ENCODE peak calls at places on chromosomes 4 and X, in five cellular contexts. One of them, this sample, is unnamed.

GRCh38 chr4:41963105-41963504 is 18.5 kb upstream of the DCAF4L1 start:
- DNase-seq in RPMI8226: peak
- DNase-seq in EL: peak
- DNase-seq in iPS-NIHi11: no peak
- DNase-seq in NCI-H2081: no peak
- DNase-seq in this sample: no peak

GRCh38 chrX:57177070-57177469 is 39.9 kb upstream of the SPIN2A start:
- DNase-seq in RPMI8226: no peak
- DNase-seq in EL: no peak
- DNase-seq in NCI-H2081: no peak
- DNase-seq in iPS-NIHi11: peak
- DNase-seq in this sample: no peak

GRCh38 chrX:107025538-107025937 is 25.5 kb upstream of the MORC4 start:
- DNase-seq in iPS-NIHi11: peak
- DNase-seq in EL: peak
- DNase-seq in RPMI8226: peak
- DNase-seq in NCI-H2081: peak
- DNase-seq in this sample: peak

GRCh38 chrX:7927259-7928167 is at the start of gene PNPLA4:
- DNase-seq in EL: peak
- DNase-seq in NCI-H2081: peak
- DNase-seq in iPS-NIHi11: peak
- DNase-seq in RPMI8226: peak
- DNase-seq in this sample: peak

GRCh38 chr4:119678761-119679160 is 50.2 kb upstream of the PDE5A start:
- DNase-seq in RPMI8226: peak
- DNase-seq in iPS-NIHi11: no peak
- DNase-seq in NCI-H2081: no peak
- DNase-seq in EL: peak
- DNase-seq in this sample: no peak

GRCh38 chr4:175147233-175147632 is 229.1 kb downstream of the ADAM29 start:
- DNase-seq in RPMI8226: no peak
- DNase-seq in iPS-NIHi11: no peak
- DNase-seq in NCI-H2081: no peak
- DNase-seq in EL: no peak
- DNase-seq in this sample: no peak

GRCh38 chr4:42281324-42282020 is 115.8 kb upstream of the SHISA3 start:
- DNase-seq in NCI-H2081: no peak
- DNase-seq in RPMI8226: no peak
- DNase-seq in EL: no peak
- DNase-seq in iPS-NIHi11: no peak
- DNase-seq in this sample: no peak

GRCh38 chr4:153023692-153024394 is 87.7 kb downstream of the FHDC1 start:
- DNase-seq in RPMI8226: no peak
- DNase-seq in NCI-H2081: no peak
- DNase-seq in iPS-NIHi11: no peak
- DNase-seq in EL: no peak
- DNase-seq in this sample: no peak

GRCh38 chr4:54840992-54841768 is 183.4 kb downstream of the KIT start:
- DNase-seq in NCI-H2081: no peak
- DNase-seq in RPMI8226: no peak
- DNase-seq in EL: peak
- DNase-seq in iPS-NIHi11: no peak
- DNase-seq in this sample: peak

GRCh38 chrX:30906726-30907125 is 17.7 kb upstream of the TAB3 start:
- DNase-seq in EL: peak
- DNase-seq in NCI-H2081: no peak
- DNase-seq in RPMI8226: no peak
- DNase-seq in iPS-NIHi11: no peak
- DNase-seq in this sample: no peak

GRCh38 chrX:70656304-70656703 is 211.7 kb downstream of the DLG3 start:
- DNase-seq in iPS-NIHi11: no peak
- DNase-seq in NCI-H2081: no peak
- DNase-seq in EL: no peak
- DNase-seq in RPMI8226: no peak
- DNase-seq in this sample: no peak

GRCh38 chrX:149259241-149259640 is 245.9 kb downstream of the IDS start:
- DNase-seq in RPMI8226: no peak
- DNase-seq in iPS-NIHi11: no peak
- DNase-seq in NCI-H2081: no peak
- DNase-seq in EL: peak
- DNase-seq in this sample: no peak

GRCh38 chr4:2168469-2169319 is 73.2 kb downstream of the HAUS3 start:
- DNase-seq in RPMI8226: no peak
- DNase-seq in iPS-NIHi11: no peak
- DNase-seq in NCI-H2081: no peak
- DNase-seq in EL: no peak
- DNase-seq in this sample: no peak

GRCh38 chrX:66815227-66815626 is 176.3 kb upstream of the EDA2R start:
- DNase-seq in RPMI8226: no peak
- DNase-seq in EL: no peak
- DNase-seq in NCI-H2081: no peak
- DNase-seq in iPS-NIHi11: no peak
- DNase-seq in this sample: no peak

GRCh38 chr4:65599335-65599734 is 71.0 kb downstream of the EPHA5 start:
- DNase-seq in iPS-NIHi11: no peak
- DNase-seq in NCI-H2081: no peak
- DNase-seq in RPMI8226: no peak
- DNase-seq in EL: peak
- DNase-seq in this sample: no peak

GRCh38 chrX:3541336-3541735 is 172.1 kb downstream of the PRKX start:
- DNase-seq in EL: no peak
- DNase-seq in RPMI8226: no peak
- DNase-seq in iPS-NIHi11: no peak
- DNase-seq in NCI-H2081: no peak
- DNase-seq in this sample: no peak

GRCh38 chr4:11628093-11628725 is 199.5 kb upstream of the HS3ST1 start:
- DNase-seq in NCI-H2081: no peak
- DNase-seq in iPS-NIHi11: no peak
- DNase-seq in EL: no peak
- DNase-seq in RPMI8226: no peak
- DNase-seq in this sample: no peak

GRCh38 chr4:52015366-52015765 is 4.8 kb downstream of the LRRC66 start:
- DNase-seq in RPMI8226: no peak
- DNase-seq in EL: no peak
- DNase-seq in iPS-NIHi11: peak
- DNase-seq in NCI-H2081: no peak
- DNase-seq in this sample: no peak

This sample was measured in fibroblast of the conjunctiva.